ENCODE peak calls at places on chromosome 2, in four cellular contexts. One of them, this sample, is unnamed.

GRCh38 chr2:117888897-117889296 is 74.4 kb downstream of the DDX18 start:
- DNase-seq in left ventricle myocardium inferior: no peak
- DNase-seq in A549: no peak
- DNase-seq in endodermal cell: no peak
- DNase-seq in this sample: no peak

GRCh38 chr2:241741016-241741415 is 6.6 kb downstream of the D2HGDH start:
- DNase-seq in endodermal cell: no peak
- DNase-seq in A549: no peak
- DNase-seq in left ventricle myocardium inferior: no peak
- DNase-seq in this sample: no peak

GRCh38 chr2:225100269-225100668 is 58.0 kb upstream of the DOCK10 start:
- DNase-seq in endodermal cell: no peak
- DNase-seq in left ventricle myocardium inferior: no peak
- DNase-seq in A549: peak
- DNase-seq in this sample: peak

GRCh38 chr2:96868555-96869280 is 1.2 kb downstream of the SEMA4C start:
- DNase-seq in left ventricle myocardium inferior: peak
- DNase-seq in endodermal cell: peak
- DNase-seq in A549: peak
- DNase-seq in this sample: peak

GRCh38 chr2:233351423-233351822 is 2.9 kb upstream of the DGKD start:
- DNase-seq in left ventricle myocardium inferior: no peak
- DNase-seq in A549: no peak
- DNase-seq in endodermal cell: no peak
- DNase-seq in this sample: no peak

GRCh38 chr2:121722479-121722878 is 14.2 kb downstream of the NIFK start:
- DNase-seq in A549: peak
- DNase-seq in endodermal cell: no peak
- DNase-seq in left ventricle myocardium inferior: no peak
- DNase-seq in this sample: peak

GRCh38 chr2:84830095-84830494 is 50.8 kb downstream of the TRABD2A start:
- DNase-seq in left ventricle myocardium inferior: peak
- DNase-seq in endodermal cell: peak
- DNase-seq in A549: peak
- DNase-seq in this sample: no peak

GRCh38 chr2:3423492-3424170 is 44.1 kb downstream of the TRAPPC12 start:
- DNase-seq in left ventricle myocardium inferior: peak
- DNase-seq in A549: peak
- DNase-seq in endodermal cell: peak
- DNase-seq in this sample: peak

GRCh38 chr2:213306320-213306942 is 22.2 kb downstream of the SPAG16 start:
- DNase-seq in left ventricle myocardium inferior: peak
- DNase-seq in endodermal cell: no peak
- DNase-seq in A549: peak
- DNase-seq in this sample: peak

DNA sequence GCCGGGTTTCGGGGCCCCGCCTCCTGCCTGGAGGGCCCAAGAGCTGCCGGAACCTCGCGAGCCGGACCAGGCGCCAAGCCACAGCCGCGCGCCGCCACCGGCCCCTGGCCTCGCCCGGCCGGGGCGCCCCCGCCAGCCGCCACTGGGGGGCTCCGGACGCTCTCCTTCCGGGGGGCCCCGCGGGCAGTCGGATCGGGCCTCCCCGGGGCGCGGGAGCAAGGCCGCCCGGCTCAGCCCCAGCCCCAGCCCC is 17.4 kb upstream of the HAAO start:
- DNase-seq in A549: peak
- DNase-seq in left ventricle myocardium inferior: peak
- DNase-seq in endodermal cell: peak
- DNase-seq in this sample: peak
- TF ChIP-seq CTCF in A549: peak
- TF ChIP-seq CTCF in left ventricle myocardium inferior: peak
- TF ChIP-seq CTCF in endodermal cell: peak
- TF ChIP-seq CTCF in this sample: no peak

GRCh38 chr2:237951878-237952277 is 14.9 kb upstream of the UBE2F start:
- DNase-seq in A549: no peak
- DNase-seq in left ventricle myocardium inferior: no peak
- DNase-seq in endodermal cell: no peak
- DNase-seq in this sample: no peak

GRCh38 chr2:237952851-237953250 is 14.0 kb upstream of the UBE2F start:
- DNase-seq in left ventricle myocardium inferior: no peak
- DNase-seq in endodermal cell: no peak
- DNase-seq in A549: no peak
- DNase-seq in this sample: no peak

GRCh38 chr2:237961637-237962036 is 5.2 kb upstream of the UBE2F start:
- DNase-seq in A549: no peak
- DNase-seq in left ventricle myocardium inferior: no peak
- DNase-seq in endodermal cell: no peak
- DNase-seq in this sample: no peak

GRCh38 chr2:237956402-237956736 is 10.4 kb upstream of the UBE2F start:
- DNase-seq in endodermal cell: no peak
- DNase-seq in A549: no peak
- DNase-seq in left ventricle myocardium inferior: no peak
- DNase-seq in this sample: no peak

GRCh38 chr2:237955640-237956401 is 11.0 kb upstream of the UBE2F start:
- DNase-seq in endodermal cell: peak
- DNase-seq in left ventricle myocardium inferior: no peak
- DNase-seq in A549: no peak
- DNase-seq in this sample: no peak
- H3K4me3 ChIP-seq in endodermal cell: peak
- H3K4me3 ChIP-seq in left ventricle myocardium inferior: peak
- H3K4me3 ChIP-seq in A549: no peak
- H3K4me3 ChIP-seq in this sample: peak

DNA sequence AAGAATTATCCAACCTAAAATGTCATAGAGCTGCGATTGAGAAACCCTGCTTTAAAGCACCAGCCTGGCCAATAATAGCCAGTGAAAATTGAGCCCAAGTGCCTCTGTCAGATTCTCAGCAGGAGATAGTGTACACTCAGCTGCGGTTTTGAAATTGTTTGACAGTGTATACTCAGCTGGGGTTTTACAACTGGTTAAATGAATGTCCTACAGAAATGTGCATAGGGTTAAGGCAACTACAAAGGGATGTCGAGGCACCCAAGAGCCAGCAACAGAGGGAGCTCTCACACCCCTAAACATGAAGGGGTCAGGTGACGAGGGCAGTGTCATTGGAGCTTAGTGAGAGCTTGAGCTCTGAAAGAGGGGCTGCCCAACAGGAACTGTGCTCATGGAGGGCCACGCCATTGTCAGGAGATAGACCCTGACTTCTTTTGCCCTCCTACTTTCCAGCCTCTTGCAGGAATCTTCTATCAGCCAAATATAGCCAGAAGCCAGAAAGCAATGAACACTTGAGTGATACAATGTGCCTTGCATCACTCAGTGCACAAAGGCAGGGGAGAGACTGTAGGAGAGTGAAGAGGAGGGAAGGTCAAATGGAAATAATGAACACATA is 15.1 kb downstream of the ACTG2 start:
- DNase-seq in A549: peak
- DNase-seq in left ventricle myocardium inferior: no peak
- DNase-seq in endodermal cell: peak
- DNase-seq in this sample: no peak
- TF ChIP-seq CTCF in A549: no peak
- TF ChIP-seq CTCF in left ventricle myocardium inferior: peak
- TF ChIP-seq CTCF in endodermal cell: peak
- TF ChIP-seq CTCF in this sample: peak

GRCh38 chr2:29420999-29421856 is 306.0 kb downstream of the CLIP4 start:
- DNase-seq in left ventricle myocardium inferior: no peak
- DNase-seq in endodermal cell: no peak
- DNase-seq in A549: no peak
- DNase-seq in this sample: peak
- H3K4me3 ChIP-seq in left ventricle myocardium inferior: no peak
- H3K4me3 ChIP-seq in endodermal cell: no peak
- H3K4me3 ChIP-seq in A549: no peak
- H3K4me3 ChIP-seq in this sample: no peak

DNA sequence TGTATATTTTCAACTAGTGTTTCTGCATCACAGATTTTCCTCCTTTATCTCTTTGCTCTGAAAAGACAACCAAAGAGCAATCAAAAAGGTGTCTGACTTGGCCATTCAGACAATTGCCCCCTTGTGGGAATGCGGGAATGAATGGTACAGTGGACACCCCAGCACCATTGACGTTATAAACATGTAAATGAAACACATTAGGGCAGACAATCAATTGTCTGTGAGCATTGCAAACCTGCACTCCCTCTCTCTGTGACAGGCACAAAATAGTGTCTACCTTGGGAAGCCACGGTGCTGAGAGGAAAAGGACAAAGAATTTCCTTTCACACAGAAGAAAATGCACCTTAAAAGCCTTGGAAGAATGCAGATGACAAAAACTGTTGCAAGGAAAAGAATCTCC is 8.0 kb downstream of the ZEB2 start:
- DNase-seq in left ventricle myocardium inferior: no peak
- DNase-seq in A549: no peak
- DNase-seq in endodermal cell: no peak
- DNase-seq in this sample: no peak
- TF ChIP-seq CTCF in left ventricle myocardium inferior: no peak
- TF ChIP-seq CTCF in A549: no peak
- TF ChIP-seq CTCF in endodermal cell: no peak
- TF ChIP-seq CTCF in this sample: peak

GRCh38 chr2:66438498-66439290 is 3.8 kb downstream of the MEIS1 start:
- DNase-seq in A549: no peak
- DNase-seq in endodermal cell: no peak
- DNase-seq in left ventricle myocardium inferior: no peak
- DNase-seq in this sample: no peak
- H3K4me3 ChIP-seq in A549: no peak
- H3K4me3 ChIP-seq in endodermal cell: peak
- H3K4me3 ChIP-seq in left ventricle myocardium inferior: peak
- H3K4me3 ChIP-seq in this sample: peak

DNA sequence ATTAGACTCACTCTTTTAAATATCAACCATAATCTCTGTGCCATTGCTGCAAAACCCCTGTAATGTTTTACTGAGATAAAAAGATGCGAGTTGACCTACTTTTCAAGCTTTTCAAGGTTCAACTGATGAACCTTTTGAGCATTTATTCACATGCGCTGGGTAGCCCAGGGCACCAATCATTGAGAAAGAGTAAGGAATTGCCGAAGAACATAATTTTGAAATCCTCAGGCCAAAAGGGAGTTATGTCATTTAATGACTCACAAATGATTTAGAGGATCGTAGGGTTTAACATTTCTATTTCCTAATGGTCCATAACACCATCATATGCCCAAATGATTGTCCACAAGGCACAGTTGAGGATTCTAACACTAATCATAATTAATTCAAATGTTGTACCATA is 20.2 kb upstream of the DLX1 start:
- DNase-seq in endodermal cell: no peak
- DNase-seq in A549: no peak
- DNase-seq in left ventricle myocardium inferior: no peak
- DNase-seq in this sample: no peak
- TF ChIP-seq CTCF in endodermal cell: no peak
- TF ChIP-seq CTCF in A549: no peak
- TF ChIP-seq CTCF in left ventricle myocardium inferior: no peak
- TF ChIP-seq CTCF in this sample: no peak

DNA sequence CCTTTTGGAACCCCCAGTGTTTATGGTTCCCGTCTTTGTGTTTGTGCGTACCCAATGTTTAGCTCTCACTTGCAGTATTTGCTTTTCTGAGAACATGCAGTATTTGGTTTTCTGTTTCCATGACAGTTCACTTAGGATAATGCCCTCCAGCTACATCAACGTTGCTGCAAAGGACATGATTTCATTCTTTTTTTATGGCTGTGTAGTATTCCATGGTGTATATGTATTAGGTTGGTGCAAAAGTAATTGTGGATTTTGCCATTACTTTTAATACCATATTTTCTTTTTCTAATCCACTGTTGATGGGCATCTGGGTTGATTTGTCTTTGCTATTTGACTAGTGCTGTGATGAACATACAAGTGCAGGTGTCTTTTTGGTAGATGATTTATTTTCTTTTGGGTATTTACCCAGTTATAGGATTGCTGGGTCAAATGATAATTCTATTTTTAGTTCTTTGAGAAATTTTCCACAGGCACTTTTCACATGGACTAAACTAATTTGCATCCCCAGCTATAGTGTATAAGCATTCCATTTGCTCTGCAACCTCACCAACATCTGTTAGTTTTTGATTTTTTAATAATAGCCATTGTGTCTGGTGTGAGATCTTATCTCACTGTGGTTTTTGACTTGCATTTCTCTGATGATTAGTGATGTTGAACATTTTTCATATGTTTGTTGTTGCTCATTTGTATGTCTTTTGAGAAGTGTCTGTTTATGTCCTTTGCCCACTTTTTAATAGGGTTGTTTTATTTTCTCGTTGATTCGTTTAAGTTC is 63.6 kb downstream of the CERS6 start:
- DNase-seq in left ventricle myocardium inferior: no peak
- DNase-seq in A549: no peak
- DNase-seq in endodermal cell: no peak
- DNase-seq in this sample: peak
- H3K4me3 ChIP-seq in left ventricle myocardium inferior: no peak
- H3K4me3 ChIP-seq in A549: no peak
- H3K4me3 ChIP-seq in endodermal cell: no peak
- H3K4me3 ChIP-seq in this sample: no peak

DNA sequence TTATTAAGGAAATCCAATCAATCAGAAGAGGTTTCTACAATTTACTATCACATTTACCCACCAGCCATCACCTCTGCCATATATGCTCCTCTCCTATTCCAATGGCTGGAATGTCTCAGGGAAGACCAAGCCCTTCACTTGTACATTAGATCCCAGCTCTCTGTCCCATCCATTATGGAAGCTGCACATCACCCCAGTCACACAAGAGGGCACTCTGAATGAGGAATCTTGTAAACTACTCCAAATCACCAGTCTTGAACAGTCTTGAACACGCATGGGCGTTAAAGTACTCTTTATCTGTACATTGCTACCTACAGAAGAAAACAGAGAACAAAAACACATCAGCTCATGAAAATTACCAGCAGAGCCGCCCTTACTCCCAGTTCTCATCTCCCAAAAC is 38.7 kb downstream of the ZC3H8 start:
- DNase-seq in endodermal cell: no peak
- DNase-seq in A549: peak
- DNase-seq in left ventricle myocardium inferior: no peak
- DNase-seq in this sample: peak
- TF ChIP-seq CTCF in endodermal cell: peak
- TF ChIP-seq CTCF in A549: peak
- TF ChIP-seq CTCF in left ventricle myocardium inferior: no peak
- TF ChIP-seq CTCF in this sample: peak

This sample was measured in fibroblast of pulmonary artery.